ENCODE peak calls at places on chromosomes 16 and 17, in eight cellular contexts. G, Q, H, E, O, Y, V and L are unnamed samples.
A peak's percentile ranks its signal among the peaks of the same experiment; 100 is the strongest.

GRCh38 chr17:48259710-48260291 is 152.2 kb downstream of the SNX11 start:
- DNase-seq in G (no peak), Q (peak; percentile 36), H (peak; percentile 21), E (no peak), O (no peak), Y (peak; percentile 26), V (no peak), L (peak; percentile 24)

GRCh38 chr17:70187383-70187782 is 18.1 kb downstream of the KCNJ2 start:
- DNase-seq in G (no peak), Q (no peak), H (no peak), E (no peak), O (no peak), Y (no peak), V (no peak), L (no peak)

GRCh38 chr17:34816806-34817205 is 144.5 kb downstream of the CCT6B start:
- DNase-seq in G (no peak), Q (peak; percentile 36), H (no peak), E (no peak), O (no peak), Y (no peak), V (no peak), L (peak; percentile 15)

GRCh38 chr17:77449908-77450741 is 309.4 kb downstream of the SEC14L1 start:
- DNase-seq in G (no peak), Q (no peak), H (no peak), E (peak; percentile 84), O (no peak), Y (no peak), V (peak; percentile 91), L (peak; percentile 51)

GRCh38 chr16:67546091-67546501 is 16.2 kb upstream of the CTCF start:
- DNase-seq in G (no peak), Q (no peak), H (no peak), E (no peak), O (no peak), Y (no peak), V (peak; percentile 4), L (no peak)

GRCh38 chr17:18860161-18860972 is 2.4 kb downstream of the PRPSAP2 start:
- DNase-seq in G (no peak), Q (no peak), H (no peak), E (no peak), O (no peak), Y (no peak), V (no peak), L (no peak)

GRCh38 chr17:65813306-65813705 is 251.9 kb upstream of the AXIN2 start:
- DNase-seq in G (no peak), Q (no peak), H (no peak), E (no peak), O (no peak), Y (no peak), V (no peak), L (no peak)

GRCh38 chr16:48558269-48558915 is 51.6 kb downstream of the N4BP1 start:
- DNase-seq in G (peak; percentile 24), Q (no peak), H (no peak), E (no peak), O (no peak), Y (no peak), V (no peak), L (no peak)

GRCh38 chr17:26773189-26774188 is 520.4 kb upstream of the WSB1 start:
- DNase-seq in G (no peak), Q (no peak), H (no peak), E (no peak), O (no peak), Y (no peak), V (no peak), L (no peak)

GRCh38 chr17:43449470-43450202 is 34.1 kb upstream of the DHX8 start:
- DNase-seq in G (no peak), Q (no peak), H (no peak), E (no peak), O (no peak), Y (no peak), V (no peak), L (no peak)

GRCh38 chr17:34207572-34207971 is 47.5 kb upstream of the CCL2 start:
- DNase-seq in G (no peak), Q (no peak), H (no peak), E (no peak), O (no peak), Y (no peak), V (no peak), L (no peak)

GRCh38 chr17:28747801-28748750 is 4.3 kb downstream of the TRAF4 start:
- DNase-seq in G (no peak), Q (no peak), H (no peak), E (no peak), O (no peak), Y (no peak), V (no peak), L (no peak)

GRCh38 chr16:83813818-83814653 is 6.3 kb downstream of the HSBP1 start:
- DNase-seq in G (peak; percentile 81), Q (no peak), H (peak; percentile 17), E (no peak), O (peak; percentile 59), Y (peak; percentile 39), V (no peak), L (peak; percentile 69)

GRCh38 chr17:63489291-63489690 is 12.4 kb downstream of the ACE start:
- DNase-seq in G (no peak), Q (no peak), H (no peak), E (no peak), O (no peak), Y (peak; percentile 5), V (no peak), L (peak; percentile 35)

GRCh38 chr16:84362410-84362809 is 5.9 kb upstream of the ATP2C2 start:
- DNase-seq in G (no peak), Q (no peak), H (no peak), E (no peak), O (no peak), Y (peak; percentile 62), V (no peak), L (peak; percentile 39)

GRCh38 chr17:28738680-28739384 is 5.0 kb upstream of the TRAF4 start:
- DNase-seq in G (no peak), Q (no peak), H (no peak), E (no peak), O (no peak), Y (no peak), V (no peak), L (no peak)

GRCh38 chr17:82114872-82115271 is 16.8 kb upstream of the FASN start:
- DNase-seq in G (no peak), Q (no peak), H (no peak), E (no peak), O (no peak), Y (no peak), V (no peak), L (no peak)

GRCh38 chr17:67431210-67432015 is 54.3 kb downstream of the PITPNC1 start:
- DNase-seq in G (peak; percentile 79), Q (no peak), H (no peak), E (no peak), O (peak; percentile 36), Y (no peak), V (peak; percentile 65), L (no peak)

GRCh38 chr16:3004781-3005284 is 7.9 kb upstream of the CLDN9 start:
- DNase-seq in G (no peak), Q (no peak), H (no peak), E (no peak), O (no peak), Y (peak; percentile 29), V (no peak), L (peak; percentile 51)

GRCh38 chr17:7634384-7634783 is 4.4 kb downstream of the SHBG start:
- DNase-seq in G (no peak), Q (no peak), H (peak; percentile 37), E (no peak), O (no peak), Y (no peak), V (peak; percentile 80), L (peak; percentile 92)

GRCh38 chr17:51059781-51060180 is 60.9 kb downstream of the SPAG9 start:
- DNase-seq in G (no peak), Q (no peak), H (no peak), E (no peak), O (no peak), Y (no peak), V (peak; percentile 33), L (no peak)

GRCh38 chr17:5711344-5711743 is 127.0 kb upstream of the NLRP1 start:
- DNase-seq in G (no peak), Q (no peak), H (no peak), E (no peak), O (no peak), Y (peak; percentile 19), V (no peak), L (peak; percentile 99)

GRCh38 chr16:69118994-69119393 is 13.4 kb downstream of the CHTF8 start:
- DNase-seq in G (no peak), Q (no peak), H (no peak), E (no peak), O (no peak), Y (no peak), V (no peak), L (no peak)

GRCh38 chr17:29570521-29570920 is 2.0 kb downstream of the TP53I13 start:
- DNase-seq in G (no peak), Q (no peak), H (no peak), E (peak; percentile 55), O (no peak), Y (no peak), V (no peak), L (no peak)

GRCh38 chr16:24102120-24102740 is 153.9 kb upstream of the CACNG3 start:
- DNase-seq in G (no peak), Q (no peak), H (no peak), E (no peak), O (no peak), Y (no peak), V (no peak), L (no peak)

GRCh38 chr17:80169784-80170500 is at the start of gene CARD14:
- DNase-seq in G (no peak), Q (peak; percentile 2), H (no peak), E (no peak), O (no peak), Y (no peak), V (no peak), L (no peak)

GRCh38 chr16:16857012-16857411 is 478.1 kb downstream of the NPIPA7 start:
- DNase-seq in G (no peak), Q (no peak), H (no peak), E (no peak), O (no peak), Y (no peak), V (no peak), L (no peak)

GRCh38 chr17:72119963-72120877 is 600 bp upstream of the SOX9 start:
- DNase-seq in G (no peak), Q (peak; percentile 88), H (no peak), E (peak; percentile 76), O (no peak), Y (no peak), V (peak; percentile 64), L (peak; percentile 70)

GRCh38 chr17:5472511-5472910 is 3.7 kb upstream of the DHX33 start:
- DNase-seq in G (no peak), Q (no peak), H (no peak), E (no peak), O (no peak), Y (no peak), V (no peak), L (no peak)

GRCh38 chr17:71335212-71335611 is 785.6 kb upstream of the SOX9 start:
- DNase-seq in G (no peak), Q (no peak), H (no peak), E (no peak), O (no peak), Y (no peak), V (no peak), L (no peak)

GRCh38 chr17:17567631-17568030 is 23.9 kb downstream of the PEMT start:
- DNase-seq in G (no peak), Q (no peak), H (no peak), E (no peak), O (peak; percentile 73), Y (peak; percentile 22), V (no peak), L (no peak)

GRCh38 chr16:3074860-3075545 is 9.6 kb downstream of the IL32 start:
- DNase-seq in G (no peak), Q (no peak), H (no peak), E (no peak), O (no peak), Y (no peak), V (no peak), L (no peak)

GRCh38 chr16:1470543-1471251 is 4.1 kb downstream of the CLCN7 start:
- DNase-seq in G (no peak), Q (no peak), H (no peak), E (no peak), O (no peak), Y (no peak), V (peak; percentile 48), L (no peak)

GRCh38 chr16:83619381-83620150 is 188.2 kb upstream of the HSBP1 start:
- DNase-seq in G (no peak), Q (no peak), H (no peak), E (no peak), O (no peak), Y (no peak), V (no peak), L (peak; percentile 74)